ENCODE peak calls at places on chromosomes 12 and 14, in four cellular contexts. One of them, this sample, is unnamed.

GRCh38 chr14:95156153-95156764 is 1.1 kb downstream of the DICER1 start:
- DNase-seq in AG09309: no peak
- DNase-seq in lower leg skin: no peak
- DNase-seq in dorsolateral prefrontal cortex: no peak
- DNase-seq in this sample: no peak

GRCh38 chr12:56522486-56523193 is 1.0 kb downstream of the RBMS2 start:
- DNase-seq in AG09309: no peak
- DNase-seq in lower leg skin: no peak
- DNase-seq in dorsolateral prefrontal cortex: peak; percentile 5
- DNase-seq in this sample: no peak

GRCh38 chr12:82524020-82524419 is 162.7 kb upstream of the TMTC2 start:
- DNase-seq in AG09309: no peak
- DNase-seq in lower leg skin: no peak
- DNase-seq in dorsolateral prefrontal cortex: no peak
- DNase-seq in this sample: no peak

GRCh38 chr14:69693823-69694729 is 72.9 kb upstream of the SRSF5 start:
- DNase-seq in AG09309: no peak
- DNase-seq in lower leg skin: no peak
- DNase-seq in dorsolateral prefrontal cortex: no peak
- DNase-seq in this sample: no peak

GRCh38 chr14:79064200-79064599 is 894.0 kb downstream of the NRXN3 start:
- DNase-seq in AG09309: no peak
- DNase-seq in lower leg skin: no peak
- DNase-seq in dorsolateral prefrontal cortex: no peak
- DNase-seq in this sample: no peak

GRCh38 chr12:111446044-111446581 is 40.4 kb downstream of the SH2B3 start:
- DNase-seq in AG09309: no peak
- DNase-seq in lower leg skin: peak; percentile 86
- DNase-seq in dorsolateral prefrontal cortex: peak; percentile 59
- DNase-seq in this sample: no peak

GRCh38 chr12:16189849-16190248 is 87.6 kb downstream of the SLC15A5 start:
- DNase-seq in AG09309: no peak
- DNase-seq in lower leg skin: no peak
- DNase-seq in dorsolateral prefrontal cortex: no peak
- DNase-seq in this sample: no peak

GRCh38 chr12:122866379-122866778 is 29.5 kb downstream of the VPS37B start:
- DNase-seq in AG09309: no peak
- DNase-seq in lower leg skin: peak; percentile 61
- DNase-seq in dorsolateral prefrontal cortex: no peak
- DNase-seq in this sample: no peak

GRCh38 chr14:95524706-95525512 is 8.5 kb upstream of the SYNE3 start:
- DNase-seq in AG09309: no peak
- DNase-seq in lower leg skin: peak; percentile 45
- DNase-seq in dorsolateral prefrontal cortex: no peak
- DNase-seq in this sample: peak; percentile 2

GRCh38 chr12:114741940-114742339 is 58.0 kb upstream of the TBX3 start:
- DNase-seq in AG09309: no peak
- DNase-seq in lower leg skin: no peak
- DNase-seq in dorsolateral prefrontal cortex: no peak
- DNase-seq in this sample: no peak

GRCh38 chr14:67517083-67517482 is 16.0 kb upstream of the PLEKHH1 start:
- DNase-seq in AG09309: no peak
- DNase-seq in lower leg skin: no peak
- DNase-seq in dorsolateral prefrontal cortex: peak; percentile 84
- DNase-seq in this sample: no peak

GRCh38 chr14:41498959-41499358 is 107.7 kb upstream of the LRFN5 start:
- DNase-seq in AG09309: no peak
- DNase-seq in lower leg skin: no peak
- DNase-seq in dorsolateral prefrontal cortex: no peak
- DNase-seq in this sample: no peak

GRCh38 chr12:64806593-64806992 is 17.9 kb upstream of the TBC1D30 start:
- DNase-seq in AG09309: no peak
- DNase-seq in lower leg skin: no peak
- DNase-seq in dorsolateral prefrontal cortex: no peak
- DNase-seq in this sample: no peak

GRCh38 chr14:48275301-48275700 is 599.9 kb upstream of the MDGA2 start:
- DNase-seq in AG09309: no peak
- DNase-seq in lower leg skin: no peak
- DNase-seq in dorsolateral prefrontal cortex: no peak
- DNase-seq in this sample: no peak

GRCh38 chr14:64464695-64465094 is 604 bp upstream of the AKAP5 start:
- DNase-seq in AG09309: no peak
- DNase-seq in lower leg skin: no peak
- DNase-seq in dorsolateral prefrontal cortex: no peak
- DNase-seq in this sample: no peak

GRCh38 chr14:50531595-50532501 is 521 bp downstream of the MAP4K5 start:
- DNase-seq in AG09309: no peak
- DNase-seq in lower leg skin: peak; percentile 93
- DNase-seq in dorsolateral prefrontal cortex: peak; percentile 38
- DNase-seq in this sample: peak; percentile 53

GRCh38 chr12:54853933-54854538 is at the start of gene MUCL1:
- DNase-seq in AG09309: peak; percentile 18
- DNase-seq in lower leg skin: no peak
- DNase-seq in dorsolateral prefrontal cortex: no peak
- DNase-seq in this sample: peak; percentile 39

GRCh38 chr12:23921099-23921846 is 28.2 kb downstream of the SOX5 start:
- DNase-seq in AG09309: no peak
- DNase-seq in lower leg skin: no peak
- DNase-seq in dorsolateral prefrontal cortex: no peak
- DNase-seq in this sample: no peak

GRCh38 chr12:45644521-45644920 is 85.0 kb upstream of the ARID2 start:
- DNase-seq in AG09309: no peak
- DNase-seq in lower leg skin: no peak
- DNase-seq in dorsolateral prefrontal cortex: no peak
- DNase-seq in this sample: no peak

GRCh38 chr12:103877934-103878510 is 37.0 kb upstream of the NT5DC3 start:
- DNase-seq in AG09309: no peak
- DNase-seq in lower leg skin: no peak
- DNase-seq in dorsolateral prefrontal cortex: peak; percentile 6
- DNase-seq in this sample: peak; percentile 17

GRCh38 chr14:105197274-105197673 is 16.2 kb upstream of the NUDT14 start:
- DNase-seq in AG09309: peak; percentile 23
- DNase-seq in lower leg skin: no peak
- DNase-seq in dorsolateral prefrontal cortex: no peak
- DNase-seq in this sample: no peak

GRCh38 chr12:131105736-131106356 is 152.1 kb downstream of the ADGRD1 start:
- DNase-seq in AG09309: no peak
- DNase-seq in lower leg skin: peak; percentile 84
- DNase-seq in dorsolateral prefrontal cortex: no peak
- DNase-seq in this sample: no peak

GRCh38 chr12:53325539-53326061 is 4.2 kb upstream of the AAAS start:
- DNase-seq in AG09309: no peak
- DNase-seq in lower leg skin: peak; percentile 88
- DNase-seq in dorsolateral prefrontal cortex: peak; percentile 53
- DNase-seq in this sample: peak; percentile 30

GRCh38 chr14:92754956-92755355 is 6.5 kb upstream of the LGMN start:
- DNase-seq in AG09309: no peak
- DNase-seq in lower leg skin: no peak
- DNase-seq in dorsolateral prefrontal cortex: no peak
- DNase-seq in this sample: no peak

GRCh38 chr12:98188649-98189048 is 326.7 kb upstream of the TMPO start:
- DNase-seq in AG09309: no peak
- DNase-seq in lower leg skin: no peak
- DNase-seq in dorsolateral prefrontal cortex: no peak
- DNase-seq in this sample: no peak

GRCh38 chr12:60920841-60921495 is 1325.1 kb downstream of the SLC16A7 start:
- DNase-seq in AG09309: no peak
- DNase-seq in lower leg skin: no peak
- DNase-seq in dorsolateral prefrontal cortex: no peak
- DNase-seq in this sample: no peak

GRCh38 chr12:120666577-120667390 is 20.2 kb upstream of the MLEC start:
- DNase-seq in AG09309: no peak
- DNase-seq in lower leg skin: no peak
- DNase-seq in dorsolateral prefrontal cortex: no peak
- DNase-seq in this sample: no peak

GRCh38 chr14:24094839-24095195 is 706 bp downstream of the PCK2 start:
- DNase-seq in AG09309: no peak
- DNase-seq in lower leg skin: no peak
- DNase-seq in dorsolateral prefrontal cortex: no peak
- DNase-seq in this sample: no peak

GRCh38 chr14:34971801-34972200 is 11.0 kb upstream of the SRP54 start:
- DNase-seq in AG09309: no peak
- DNase-seq in lower leg skin: no peak
- DNase-seq in dorsolateral prefrontal cortex: no peak
- DNase-seq in this sample: no peak

GRCh38 chr12:63397807-63398206 is 246.8 kb upstream of the AVPR1A start:
- DNase-seq in AG09309: no peak
- DNase-seq in lower leg skin: no peak
- DNase-seq in dorsolateral prefrontal cortex: no peak
- DNase-seq in this sample: no peak

GRCh38 chr14:70811578-70811977 is 2.3 kb upstream of the MAP3K9 start:
- DNase-seq in AG09309: no peak
- DNase-seq in lower leg skin: no peak
- DNase-seq in dorsolateral prefrontal cortex: no peak
- DNase-seq in this sample: no peak

GRCh38 chr14:32588448-32589320 is 259.6 kb downstream of the AKAP6 start:
- DNase-seq in AG09309: no peak
- DNase-seq in lower leg skin: no peak
- DNase-seq in dorsolateral prefrontal cortex: no peak
- DNase-seq in this sample: no peak

GRCh38 chr12:122366685-122367475 is 55.6 kb downstream of the CLIP1 start:
- DNase-seq in AG09309: peak; percentile 78
- DNase-seq in lower leg skin: peak; percentile 80
- DNase-seq in dorsolateral prefrontal cortex: no peak
- DNase-seq in this sample: no peak

GRCh38 chr12:54683388-54683787 is 35.2 kb upstream of the DCD start:
- DNase-seq in AG09309: no peak
- DNase-seq in lower leg skin: no peak
- DNase-seq in dorsolateral prefrontal cortex: no peak
- DNase-seq in this sample: no peak

GRCh38 chr14:72699852-72700257 is 194.0 kb downstream of the DPF3 start:
- DNase-seq in AG09309: peak; percentile 87
- DNase-seq in lower leg skin: no peak
- DNase-seq in dorsolateral prefrontal cortex: no peak
- DNase-seq in this sample: no peak

GRCh38 chr14:70303528-70304293 is 55.8 kb downstream of the COX16 start:
- DNase-seq in AG09309: no peak
- DNase-seq in lower leg skin: no peak
- DNase-seq in dorsolateral prefrontal cortex: no peak
- DNase-seq in this sample: no peak

GRCh38 chr14:57871487-57872080 is 5.7 kb upstream of the SLC35F4 start:
- DNase-seq in AG09309: peak; percentile 49
- DNase-seq in lower leg skin: no peak
- DNase-seq in dorsolateral prefrontal cortex: peak; percentile 51
- DNase-seq in this sample: no peak
- TF ChIP-seq CTCF in AG09309: peak; percentile 90
- TF ChIP-seq CTCF in lower leg skin: no peak
- TF ChIP-seq CTCF in dorsolateral prefrontal cortex: peak; percentile 58
- TF ChIP-seq CTCF in this sample: no peak

DNA sequence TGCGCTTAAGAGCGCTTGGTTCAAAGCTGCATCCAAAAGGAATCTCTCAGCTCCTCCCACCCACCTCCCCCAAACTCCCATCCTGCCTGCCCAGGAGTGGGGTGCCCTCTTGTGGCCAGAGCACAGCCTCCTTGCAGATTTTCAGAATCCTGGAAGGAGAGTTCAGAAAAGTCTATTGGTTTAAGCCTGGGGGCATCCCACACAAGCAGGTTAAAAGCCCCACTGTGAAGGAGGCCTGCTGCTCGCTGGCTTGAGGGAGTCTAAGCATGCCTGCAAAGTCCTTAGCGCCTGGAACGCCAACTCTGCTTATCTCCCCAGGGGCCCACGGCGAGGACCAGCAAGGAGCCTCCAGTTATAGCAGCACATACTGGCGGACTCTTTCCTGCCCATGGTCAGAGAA is 297.1 kb downstream of the KSR2 start:
- DNase-seq in AG09309: no peak
- DNase-seq in lower leg skin: no peak
- DNase-seq in dorsolateral prefrontal cortex: no peak
- DNase-seq in this sample: no peak
- TF ChIP-seq CTCF in AG09309: peak; percentile 64
- TF ChIP-seq CTCF in lower leg skin: no peak
- TF ChIP-seq CTCF in dorsolateral prefrontal cortex: no peak
- TF ChIP-seq CTCF in this sample: no peak

DNA sequence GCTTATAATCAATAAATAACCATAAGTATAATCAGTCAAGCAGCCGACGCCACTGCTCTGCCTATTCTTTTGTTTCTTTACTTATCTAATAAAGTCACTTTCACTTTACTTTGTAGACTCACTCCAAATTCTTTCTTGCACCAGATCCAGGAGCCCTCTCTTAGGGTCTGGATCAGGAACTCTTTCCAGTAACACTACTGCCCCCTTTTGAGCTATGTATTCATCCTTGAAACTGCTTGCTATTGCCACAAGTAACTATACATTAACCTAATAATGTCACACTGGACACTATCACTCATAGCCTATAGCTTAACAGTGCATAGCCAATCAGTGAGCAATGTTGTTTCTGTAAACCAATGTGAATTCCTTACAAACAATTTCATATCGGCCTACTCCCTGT is 2.8 kb upstream of the NID2 start:
- DNase-seq in AG09309: no peak
- DNase-seq in lower leg skin: no peak
- DNase-seq in dorsolateral prefrontal cortex: no peak
- DNase-seq in this sample: no peak
- TF ChIP-seq CTCF in AG09309: peak; percentile 27
- TF ChIP-seq CTCF in lower leg skin: no peak
- TF ChIP-seq CTCF in dorsolateral prefrontal cortex: peak; percentile 38
- TF ChIP-seq CTCF in this sample: no peak

GRCh38 chr12:102024765-102025164 is 37.0 kb downstream of the WASHC3 start:
- DNase-seq in AG09309: no peak
- DNase-seq in lower leg skin: no peak
- DNase-seq in dorsolateral prefrontal cortex: no peak
- DNase-seq in this sample: no peak

GRCh38 chr12:102029148-102029547 is 32.6 kb downstream of the WASHC3 start:
- DNase-seq in AG09309: no peak
- DNase-seq in lower leg skin: no peak
- DNase-seq in dorsolateral prefrontal cortex: no peak
- DNase-seq in this sample: no peak

GRCh38 chr12:102023343-102023930 is 38.4 kb downstream of the WASHC3 start:
- DNase-seq in AG09309: peak; percentile 29
- DNase-seq in lower leg skin: no peak
- DNase-seq in dorsolateral prefrontal cortex: no peak
- DNase-seq in this sample: no peak

GRCh38 chr12:102022286-102022685 is 39.5 kb downstream of the WASHC3 start:
- DNase-seq in AG09309: no peak
- DNase-seq in lower leg skin: no peak
- DNase-seq in dorsolateral prefrontal cortex: no peak
- DNase-seq in this sample: no peak

DNA sequence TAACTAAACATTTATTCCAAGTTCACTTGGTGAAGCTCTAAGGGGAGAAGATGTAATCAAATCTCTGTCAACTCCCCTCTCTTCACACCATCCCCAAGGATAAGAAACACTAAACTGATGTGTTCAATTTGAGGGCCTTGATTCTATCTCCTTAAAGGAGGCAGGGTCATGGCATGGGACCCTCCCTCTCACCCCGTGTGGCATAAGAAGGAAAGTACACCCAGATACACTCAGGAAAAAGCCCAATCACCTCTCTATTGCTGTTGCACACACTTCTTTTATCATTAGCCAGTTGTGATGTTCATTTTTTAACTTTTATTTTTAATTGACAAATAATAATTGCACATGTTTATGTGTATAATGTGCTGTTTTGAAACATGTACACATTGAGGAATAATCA is 35.1 kb downstream of the WASHC3 start:
- DNase-seq in AG09309: no peak
- DNase-seq in lower leg skin: no peak
- DNase-seq in dorsolateral prefrontal cortex: no peak
- DNase-seq in this sample: no peak
- TF ChIP-seq CTCF in AG09309: no peak
- TF ChIP-seq CTCF in lower leg skin: no peak
- TF ChIP-seq CTCF in dorsolateral prefrontal cortex: no peak
- TF ChIP-seq CTCF in this sample: no peak

This sample was measured in natural killer cell.